ENCODE peak calls at places on chromosomes 13 and 19, in ten cellular contexts. L is pancreas; C is tibial nerve; A is Calu3; Q is WTC11; P is CD8-positive, alpha-beta T cell; T is AG04450; I is cardiac muscle cell; N is Peyer's patch; K is astrocyte of the spinal cord. D is an unnamed sample.
A peak's percentile ranks its signal among the peaks of the same experiment; 100 is the strongest.

GRCh38 chr13:93714171-93714570 is 487.6 kb downstream of the GPC6 start:
- DNase-seq in L (no peak), C (no peak), A (no peak), Q (no peak), P (no peak), T (no peak), I (no peak), N (no peak), K (peak; percentile 25), D (no peak)

GRCh38 chr19:40923934-40924391 is 41.9 kb upstream of the CYP2A7 start:
- DNase-seq in L (no peak), C (no peak), A (peak; percentile 26), Q (no peak), P (no peak), T (no peak), I (no peak), N (peak; percentile 52), K (no peak), D (no peak)

GRCh38 chr13:75366380-75367280 is 115.3 kb downstream of the TBC1D4 start:
- DNase-seq in L (no peak), C (no peak), A (no peak), Q (no peak), P (no peak), T (no peak), I (no peak), N (no peak), K (no peak), D (peak; percentile 29)

GRCh38 chr19:35249848-35250711 is 1.3 kb downstream of the LSR start:
- DNase-seq in L (peak; percentile 64), C (no peak), A (no peak), Q (peak; percentile 7), P (no peak), T (no peak), I (no peak), N (peak; percentile 47), K (no peak), D (no peak)

GRCh38 chr13:51997641-51998330 is 13.5 kb downstream of the ATP7B start:
- DNase-seq in L (no peak), C (no peak), A (peak; percentile 6), Q (peak; percentile 34), P (no peak), T (no peak), I (no peak), N (no peak), K (no peak), D (no peak)

GRCh38 chr13:101520672-101521071 is 68.2 kb downstream of the ITGBL1 start:
- DNase-seq in L (no peak), C (no peak), A (no peak), Q (no peak), P (no peak), T (peak; percentile 15), I (peak; percentile 50), N (no peak), K (peak; percentile 78), D (peak; percentile 38)

GRCh38 chr19:30546332-30546731 is 174.1 kb downstream of the ZNF536 start:
- DNase-seq in L (no peak), C (no peak), A (no peak), Q (no peak), P (no peak), T (no peak), I (no peak), N (no peak), K (no peak), D (no peak)

GRCh38 chr19:32336259-32337111 is 8.9 kb upstream of the ZNF507 start:
- DNase-seq in L (no peak), C (no peak), A (no peak), Q (no peak), P (no peak), T (no peak), I (peak; percentile 88), N (no peak), K (peak; percentile 33), D (peak; percentile 70)

GRCh38 chr19:44542671-44543070 is 13.2 kb upstream of the CEACAM20 start:
- DNase-seq in L (no peak), C (no peak), A (no peak), Q (no peak), P (no peak), T (no peak), I (no peak), N (no peak), K (no peak), D (no peak)

GRCh38 chr19:40533508-40533907 is 43.2 kb upstream of the SHKBP1 start:
- DNase-seq in L (no peak), C (no peak), A (no peak), Q (no peak), P (no peak), T (no peak), I (no peak), N (no peak), K (no peak), D (no peak)

GRCh38 chr19:13116282-13117175 is at the start of gene TRMT1:
- DNase-seq in L (peak; percentile 95), C (peak; percentile 88), A (peak; percentile 88), Q (peak; percentile 95), P (peak; percentile 91), T (peak; percentile 74), I (peak; percentile 95), N (peak; percentile 97), K (peak; percentile 93), D (peak; percentile 94)

GRCh38 chr13:89865331-89865833 is 1482.1 kb upstream of the MIR17HG start:
- DNase-seq in L (no peak), C (no peak), A (no peak), Q (no peak), P (no peak), T (no peak), I (no peak), N (no peak), K (no peak), D (no peak)

GRCh38 chr19:56507446-56508281 is at the start of gene ZNF471:
- DNase-seq in L (peak; percentile 99), C (peak; percentile 95), A (no peak), Q (peak; percentile 91), P (peak; percentile 79), T (peak; percentile 97), I (peak; percentile 99), N (peak; percentile 96), K (peak; percentile 99), D (peak; percentile 99)

GRCh38 chr19:1057185-1057857 is 9.6 kb upstream of the ARHGAP45 start:
- DNase-seq in L (no peak), C (no peak), A (peak; percentile 42), Q (no peak), P (peak; percentile 53), T (no peak), I (peak; percentile 74), N (no peak), K (peak; percentile 76), D (peak; percentile 73)
- TF ChIP-seq CTCF in L (no peak), C (no peak), A (no peak), Q (no peak), P (no peak), T (no peak), I (no peak), N (no peak), K (no peak), D (no peak)

GRCh38 chr13:60258349-60258748 is 94.6 kb upstream of the DIAPH3 start:
- DNase-seq in L (no peak), C (no peak), A (no peak), Q (peak; percentile 63), P (no peak), T (no peak), I (no peak), N (no peak), K (no peak), D (no peak)

GRCh38 chr13:60265566-60265965 is 101.8 kb upstream of the DIAPH3 start:
- DNase-seq in L (no peak), C (no peak), A (no peak), Q (no peak), P (no peak), T (no peak), I (no peak), N (no peak), K (no peak), D (no peak)

GRCh38 chr13:60261432-60262351 is 98.0 kb upstream of the DIAPH3 start:
- DNase-seq in L (peak; percentile 43), C (no peak), A (no peak), Q (peak; percentile 79), P (no peak), T (no peak), I (no peak), N (no peak), K (no peak), D (no peak)

DNA sequence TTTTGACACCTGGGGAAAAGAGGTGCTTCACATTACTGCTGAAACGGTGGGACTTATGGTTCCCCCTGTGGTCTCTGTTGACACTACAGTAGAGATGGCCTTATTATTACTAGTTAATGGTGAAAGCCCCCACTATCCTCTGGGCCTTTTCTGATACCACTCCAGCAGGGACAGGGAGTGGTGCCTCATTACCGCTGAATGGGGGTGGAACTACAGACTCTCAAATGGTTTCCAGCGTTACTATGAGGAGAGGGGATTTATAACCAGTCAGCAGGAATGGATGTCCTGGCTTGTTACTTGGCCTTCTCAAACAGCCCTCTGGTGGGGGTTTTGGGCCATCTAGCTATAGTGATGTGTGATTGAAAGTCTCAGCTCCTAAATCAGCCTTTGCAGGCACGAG is 96.7 kb upstream of the DIAPH3 start:
- DNase-seq in L (no peak), C (no peak), A (no peak), Q (peak; percentile 13), P (no peak), T (no peak), I (no peak), N (no peak), K (no peak), D (no peak)
- TF ChIP-seq CTCF in L (no peak), C (no peak), A (no peak), Q (no peak), P (no peak), T (peak; percentile 29), I (peak; percentile 12), N (no peak), K (no peak), D (no peak)

DNA sequence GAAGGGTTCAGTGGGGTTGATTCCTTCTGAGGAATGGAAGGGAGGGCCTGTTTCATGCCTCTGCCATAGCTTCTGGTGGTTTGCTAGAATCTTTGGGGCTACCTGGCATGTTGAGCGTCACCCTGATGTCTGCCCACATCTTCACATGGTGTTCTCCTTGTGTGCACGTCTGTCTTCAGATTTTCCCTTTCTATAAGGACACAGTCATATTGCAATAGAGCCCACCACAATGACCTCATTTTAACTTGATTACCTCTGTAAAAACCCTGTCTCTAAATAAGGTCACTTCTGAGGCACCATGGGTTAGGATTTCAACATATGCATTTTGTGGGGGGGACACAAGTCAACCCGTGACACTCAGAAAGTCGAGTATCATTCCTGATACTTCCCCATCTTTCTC is 257.9 kb downstream of the COG6 start:
- DNase-seq in L (no peak), C (no peak), A (no peak), Q (no peak), P (no peak), T (no peak), I (no peak), N (no peak), K (no peak), D (no peak)
- TF ChIP-seq CTCF in L (no peak), C (no peak), A (no peak), Q (no peak), P (no peak), T (no peak), I (no peak), N (no peak), K (no peak), D (no peak)

DNA sequence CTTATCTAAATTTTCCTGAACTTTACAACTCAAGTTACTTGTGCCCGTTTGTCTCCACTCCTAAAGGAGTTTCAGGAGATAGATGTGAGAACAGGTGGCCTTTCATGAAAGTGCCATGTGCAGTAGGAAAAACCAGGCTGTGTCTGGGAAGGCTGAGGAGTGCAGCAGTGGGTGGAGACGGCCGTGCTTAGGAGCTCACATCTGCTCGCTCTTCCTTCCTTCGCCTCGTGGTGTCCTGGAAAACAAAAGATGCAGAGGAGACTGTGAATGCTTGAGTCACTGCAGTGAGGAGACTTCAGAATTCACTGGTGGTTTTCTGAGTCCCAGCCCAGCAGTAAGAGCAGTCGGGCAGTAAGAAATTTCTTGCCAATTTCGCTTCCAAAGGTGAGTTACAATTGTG is 138.4 kb upstream of the RNF113B start:
- DNase-seq in L (no peak), C (no peak), A (no peak), Q (no peak), P (no peak), T (no peak), I (peak; percentile 35), N (no peak), K (peak; percentile 48), D (peak; percentile 54)
- TF ChIP-seq CTCF in L (no peak), C (no peak), A (no peak), Q (no peak), P (no peak), T (peak; percentile 11), I (no peak), N (no peak), K (no peak), D (no peak)

D was measured in cardiac fibroblast.